ENCODE peak calls at places on chromosome 2, in six cellular contexts. J is SJSA1; F is transverse colon; C is prostate gland; V is CD4-positive, alpha-beta memory T cell; W is psoas muscle. I is an unnamed sample.

GRCh38 chr2:72149556-72150156 is 2.0 kb upstream of the CYP26B1 start:
- DNase-seq in J (peak; percentile 46), F (no peak), C (peak; percentile 10), V (peak; percentile 17), W (no peak), I (peak; percentile 49)

GRCh38 chr2:66555076-66555475 is 120.2 kb downstream of the MEIS1 start:
- DNase-seq in J (no peak), F (no peak), C (no peak), V (no peak), W (no peak), I (no peak)

GRCh38 chr2:131673400-131674173 is 145.9 kb downstream of the CCDC74A start:
- DNase-seq in J (peak; percentile 74), F (peak; percentile 84), C (peak; percentile 75), V (peak; percentile 43), W (peak; percentile 86), I (peak; percentile 87)

GRCh38 chr2:241514986-241515737 is 6.8 kb upstream of the STK25 start:
- DNase-seq in J (no peak), F (no peak), C (no peak), V (no peak), W (no peak), I (no peak)

GRCh38 chr2:156841321-156841720 is 405.1 kb downstream of the GPD2 start:
- DNase-seq in J (no peak), F (no peak), C (no peak), V (no peak), W (no peak), I (no peak)

GRCh38 chr2:148201075-148202004 is 180.4 kb downstream of the MBD5 start:
- DNase-seq in J (peak; percentile 52), F (peak; percentile 32), C (peak; percentile 5), V (peak; percentile 18), W (peak; percentile 53), I (peak; percentile 54)

GRCh38 chr2:40820319-40820718 is 368.4 kb upstream of the SLC8A1 start:
- DNase-seq in J (no peak), F (no peak), C (no peak), V (no peak), W (no peak), I (no peak)

GRCh38 chr2:15557947-15558346 is 3.2 kb downstream of the NBAS start:
- DNase-seq in J (no peak), F (no peak), C (no peak), V (no peak), W (no peak), I (no peak)

GRCh38 chr2:45390433-45390832 is 220.6 kb downstream of the SRBD1 start:
- DNase-seq in J (no peak), F (no peak), C (no peak), V (no peak), W (no peak), I (no peak)

GRCh38 chr2:75424936-75425619 is 135.7 kb downstream of the EVA1A start:
- DNase-seq in J (peak; percentile 49), F (no peak), C (no peak), V (no peak), W (no peak), I (no peak)

GRCh38 chr2:195352581-195352980 is 304.4 kb upstream of the SLC39A10 start:
- DNase-seq in J (no peak), F (no peak), C (no peak), V (no peak), W (no peak), I (no peak)

GRCh38 chr2:60806988-60807681 is 51.1 kb downstream of the PAPOLG start:
- DNase-seq in J (peak; percentile 85), F (no peak), C (no peak), V (peak; percentile 41), W (no peak), I (no peak)

GRCh38 chr2:2571301-2572198 is 240.5 kb upstream of the MYT1L start:
- DNase-seq in J (peak; percentile 32), F (no peak), C (no peak), V (no peak), W (peak; percentile 21), I (no peak)

GRCh38 chr2:129483366-129483765 is 496.1 kb upstream of the RAB6C start:
- DNase-seq in J (no peak), F (no peak), C (no peak), V (no peak), W (no peak), I (no peak)

GRCh38 chr2:172047486-172048194 is 37.7 kb upstream of the DLX1 start:
- DNase-seq in J (no peak), F (no peak), C (no peak), V (no peak), W (no peak), I (no peak)

GRCh38 chr2:11688222-11689069 is 18.5 kb upstream of the NTSR2 start:
- DNase-seq in J (peak; percentile 86), F (peak; percentile 86), C (peak; percentile 65), V (peak; percentile 74), W (peak; percentile 93), I (peak; percentile 89)

GRCh38 chr2:98487806-98488189 is 43.1 kb downstream of the INPP4A start:
- DNase-seq in J (no peak), F (peak; percentile 56), C (no peak), V (peak; percentile 57), W (no peak), I (peak; percentile 80)

GRCh38 chr2:68693947-68694346 is 40.7 kb upstream of the ARHGAP25 start:
- DNase-seq in J (no peak), F (no peak), C (no peak), V (no peak), W (no peak), I (no peak)

GRCh38 chr2:86633094-86633740 is 9.6 kb upstream of the RNF103 start:
- DNase-seq in J (no peak), F (peak; percentile 35), C (peak; percentile 9), V (no peak), W (peak; percentile 46), I (peak; percentile 69)

GRCh38 chr2:138381373-138381772 is 120.2 kb upstream of the SPOPL start:
- DNase-seq in J (no peak), F (no peak), C (no peak), V (no peak), W (no peak), I (no peak)

GRCh38 chr2:34408100-34408499 is 809.0 kb upstream of the FAM98A start:
- DNase-seq in J (no peak), F (no peak), C (no peak), V (no peak), W (no peak), I (no peak)

GRCh38 chr2:232781765-232782164 is 5.4 kb upstream of the KCNJ13 start:
- DNase-seq in J (no peak), F (no peak), C (no peak), V (peak; percentile 17), W (no peak), I (no peak)

GRCh38 chr2:188142636-188143035 is 149.0 kb upstream of the GULP1 start:
- DNase-seq in J (no peak), F (no peak), C (no peak), V (no peak), W (no peak), I (no peak)

GRCh38 chr2:182784777-182785176 is 68.7 kb downstream of the DNAJC10 start:
- DNase-seq in J (no peak), F (no peak), C (no peak), V (no peak), W (no peak), I (no peak)

GRCh38 chr2:161571051-161571429 is 53.2 kb upstream of the SLC4A10 start:
- DNase-seq in J (no peak), F (no peak), C (no peak), V (no peak), W (no peak), I (no peak)

GRCh38 chr2:230060672-230061293 is 7.9 kb downstream of the SLC16A14 start:
- DNase-seq in J (no peak), F (no peak), C (no peak), V (no peak), W (no peak), I (no peak)

GRCh38 chr2:43402002-43402401 is 175.6 kb upstream of the ZFP36L2 start:
- DNase-seq in J (no peak), F (peak; percentile 13), C (no peak), V (no peak), W (no peak), I (no peak)

DNA sequence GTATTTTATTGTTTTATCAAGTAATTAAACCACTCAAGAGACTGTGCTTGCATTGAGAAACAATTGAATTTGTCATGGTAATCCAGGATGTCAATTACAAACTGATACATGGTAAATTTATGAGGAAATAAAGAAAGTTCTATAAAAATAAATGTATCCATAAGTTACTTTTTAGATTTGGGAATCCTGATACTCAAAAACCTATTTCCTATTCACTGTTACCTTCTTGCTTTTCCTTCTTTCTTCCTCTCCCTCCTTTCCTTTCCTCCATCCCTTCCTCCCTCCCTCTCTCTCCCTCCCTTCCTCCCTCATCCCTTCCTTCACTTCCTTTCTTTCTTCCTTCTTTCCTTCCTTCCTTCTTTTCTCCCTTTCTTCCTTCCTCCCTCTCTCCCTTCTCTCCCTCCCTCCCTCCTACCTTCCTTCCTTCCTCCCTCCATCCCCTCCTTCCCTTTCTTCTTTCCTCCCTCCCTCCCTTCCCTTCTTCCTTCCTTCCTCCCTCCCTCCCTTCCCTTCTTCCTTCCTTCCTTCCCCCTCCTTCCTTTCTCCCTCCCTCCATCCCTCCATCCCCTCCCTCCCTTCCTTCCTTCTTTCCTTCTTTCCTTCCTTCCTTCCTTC is 1299.1 kb upstream of the ZEB2 start:
- DNase-seq in J (no peak), F (no peak), C (no peak), V (no peak), W (no peak), I (no peak)
- H3K4me1 ChIP-seq in J (peaks cover 8% of the 10 kb centered on the region), F (no peaks in the 10 kb centered on the region), C (no peaks in the 10 kb centered on the region), V (no peaks in the 10 kb centered on the region), W (no peaks in the 10 kb centered on the region), I (no peaks in the 10 kb centered on the region)

GRCh38 chr2:82278409-82278808 is 1973.9 kb upstream of the LRRTM1 start:
- DNase-seq in J (no peak), F (no peak), C (no peak), V (no peak), W (no peak), I (no peak)
- H3K9me3 ChIP-seq in J (no peaks in the 10 kb centered on the region), F (no peaks in the 10 kb centered on the region), C (no peaks in the 10 kb centered on the region), V (no peaks in the 10 kb centered on the region), W (no peaks in the 10 kb centered on the region), I (no peaks in the 10 kb centered on the region)

DNA sequence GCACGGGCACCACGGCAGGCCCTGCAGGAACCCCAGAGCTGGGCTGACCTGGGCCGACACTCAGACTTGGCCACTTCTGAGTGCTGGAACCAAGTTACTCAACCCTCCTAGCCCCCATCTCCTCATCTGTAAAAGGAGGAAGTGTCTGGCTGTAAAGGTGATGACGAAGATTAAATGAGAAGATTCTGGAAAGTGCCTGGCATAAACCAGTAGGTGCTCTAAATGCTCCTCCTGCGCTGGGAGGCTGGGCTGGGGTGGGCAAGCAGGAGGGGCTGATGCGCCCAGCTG is 55.2 kb downstream of the BIN1 start:
- DNase-seq in J (no peak), F (no peak), C (no peak), V (no peak), W (no peak), I (no peak)
- H3K4me1 ChIP-seq in J (no peaks in the 10 kb centered on the region), F (peaks cover 6% of the 10 kb centered on the region), C (no peaks in the 10 kb centered on the region), V (no peaks in the 10 kb centered on the region), W (peaks cover 61% of the 10 kb centered on the region), I (peaks cover 14% of the 10 kb centered on the region)

GRCh38 chr2:94759211-94759610 is 112.0 kb upstream of the TEKT4 start:
- DNase-seq in J (no peak), F (no peak), C (no peak), V (no peak), W (no peak), I (no peak)

GRCh38 chr2:94762600-94762999 is 108.6 kb upstream of the TEKT4 start:
- DNase-seq in J (no peak), F (no peak), C (no peak), V (no peak), W (no peak), I (no peak)

GRCh38 chr2:94767336-94767735 is 103.9 kb upstream of the TEKT4 start:
- DNase-seq in J (no peak), F (no peak), C (no peak), V (no peak), W (no peak), I (no peak)

GRCh38 chr2:94758546-94758945 is 112.7 kb upstream of the TEKT4 start:
- DNase-seq in J (no peak), F (no peak), C (no peak), V (no peak), W (no peak), I (no peak)

GRCh38 chr2:94763318-94763717 is 107.9 kb upstream of the TEKT4 start:
- DNase-seq in J (no peak), F (no peak), C (no peak), V (no peak), W (no peak), I (no peak)
- H3K9me3 ChIP-seq in J (no peaks in the 10 kb centered on the region), F (no peaks in the 10 kb centered on the region), C (no peaks in the 10 kb centered on the region), V (no peaks in the 10 kb centered on the region), W (no peaks in the 10 kb centered on the region), I (no peaks in the 10 kb centered on the region)

I was measured in mucosa of descending colon.